ENCODE peak calls at places on chromosome 9, in four cellular contexts. B is activated effector memory CD4-positive, alpha-beta T cell treated with anti-CD3 and anti-CD28 coated beads, Interleukin-2, amount 50 U/mL, for 16 hours; A is endodermal cell; Q is T-helper 1 cell. R is an unnamed sample.

GRCh38 chr9:114405294-114406034 is 17.7 kb upstream of the AKNA start:
- DNase-seq in B (peak), A (peak), Q (peak), R (peak)

GRCh38 chr9:126935630-126936029 is 21.0 kb downstream of the RALGPS1 start:
- DNase-seq in B (no peak), A (no peak), Q (no peak), R (no peak)

GRCh38 chr9:106862946-106863740 is at the start of gene ZNF462:
- DNase-seq in B (no peak), A (peak), Q (no peak), R (peak)

GRCh38 chr9:124220551-124221451 is 36.9 kb upstream of the NEK6 start:
- DNase-seq in B (peak), A (peak), Q (no peak), R (peak)

GRCh38 chr9:99253772-99254431 is 31.8 kb downstream of the SEC61B start:
- DNase-seq in B (peak), A (peak), Q (peak), R (no peak)

GRCh38 chr9:4138781-4139180 is 161.1 kb downstream of the GLIS3 start:
- DNase-seq in B (no peak), A (no peak), Q (no peak), R (no peak)

GRCh38 chr9:118577121-118577520 is 792.1 kb downstream of the BRINP1 start:
- DNase-seq in B (no peak), A (no peak), Q (no peak), R (no peak)

GRCh38 chr9:6498982-6499381 is 86.0 kb downstream of the UHRF2 start:
- DNase-seq in B (no peak), A (no peak), Q (no peak), R (no peak)

GRCh38 chr9:133779516-133780403 is 41.6 kb upstream of the SARDH start:
- DNase-seq in B (no peak), A (peak), Q (no peak), R (no peak)

GRCh38 chr9:101445353-101446029 is 9.9 kb upstream of the ALDOB start:
- DNase-seq in B (no peak), A (no peak), Q (no peak), R (no peak)

GRCh38 chr9:110131499-110131898 is 76.5 kb downstream of the C9orf152 start:
- DNase-seq in B (no peak), A (no peak), Q (no peak), R (peak)

GRCh38 chr9:37413311-37413710 is 9.2 kb upstream of the GRHPR start:
- DNase-seq in B (no peak), A (no peak), Q (no peak), R (no peak)

GRCh38 chr9:38008168-38009034 is 60.6 kb downstream of the SHB start:
- DNase-seq in B (no peak), A (peak), Q (no peak), R (peak)

GRCh38 chr9:21770877-21771560 is 31.4 kb upstream of the MTAP start:
- DNase-seq in B (no peak), A (no peak), Q (no peak), R (no peak)

GRCh38 chr9:6758418-6759113 is 793 bp downstream of the KDM4C start:
- DNase-seq in B (peak), A (peak), Q (peak), R (peak)

GRCh38 chr9:37503736-37504135 is 18.0 kb downstream of the POLR1E start:
- DNase-seq in B (peak), A (no peak), Q (no peak), R (no peak)

GRCh38 chr9:109499061-109499630 is 1.0 kb upstream of the PTPN3 start:
- DNase-seq in B (no peak), A (no peak), Q (no peak), R (no peak)

GRCh38 chr9:70551391-70551790 is 136.9 kb upstream of the KLF9 start:
- DNase-seq in B (no peak), A (no peak), Q (no peak), R (no peak)

GRCh38 chr9:133862585-133863041 is 124.5 kb upstream of the SARDH start:
- DNase-seq in B (no peak), A (no peak), Q (no peak), R (no peak)

GRCh38 chr9:13171261-13171660 is 108.2 kb downstream of the MPDZ start:
- DNase-seq in B (no peak), A (no peak), Q (no peak), R (no peak)

GRCh38 chr9:14029811-14030210 is 284.1 kb downstream of the NFIB start:
- DNase-seq in B (no peak), A (no peak), Q (no peak), R (no peak)

GRCh38 chr9:15295761-15296405 is 11.1 kb downstream of the TTC39B start:
- DNase-seq in B (no peak), A (no peak), Q (no peak), R (no peak)

GRCh38 chr9:132239999-132240859 is 78.4 kb downstream of the NTNG2 start:
- DNase-seq in B (no peak), A (peak), Q (no peak), R (peak)

GRCh38 chr9:14314929-14315753 is 1.2 kb upstream of the NFIB start:
- DNase-seq in B (peak), A (peak), Q (no peak), R (peak)